ENCODE peak calls at places on chromosomes 12 and 14, in five cellular contexts. One of them, this sample, is unnamed.

GRCh38 chr12:124842073-124842749 is 21.5 kb downstream of the SCARB1 start:
- DNase-seq in HepG2: no peak
- DNase-seq in K562: no peak
- DNase-seq in GM12878: no peak
- DNase-seq in H1: no peak
- DNase-seq in this sample: no peak

GRCh38 chr12:71439613-71440392 is at the start of gene LGR5:
- DNase-seq in K562: no peak
- DNase-seq in H1: no peak
- DNase-seq in GM12878: no peak
- DNase-seq in HepG2: peak
- DNase-seq in this sample: no peak

GRCh38 chr12:71503579-71504470 is 64.2 kb downstream of the LGR5 start:
- DNase-seq in K562: no peak
- DNase-seq in H1: no peak
- DNase-seq in GM12878: no peak
- DNase-seq in HepG2: no peak
- DNase-seq in this sample: no peak

GRCh38 chr12:32505067-32505466 is 105.7 kb downstream of the FGD4 start:
- DNase-seq in HepG2: no peak
- DNase-seq in H1: no peak
- DNase-seq in GM12878: no peak
- DNase-seq in K562: no peak
- DNase-seq in this sample: no peak

GRCh38 chr14:73774244-73774575 is 60.0 kb upstream of the PNMA1 start:
- DNase-seq in H1: no peak
- DNase-seq in GM12878: no peak
- DNase-seq in K562: no peak
- DNase-seq in HepG2: no peak
- DNase-seq in this sample: no peak

GRCh38 chr14:62501021-62501750 is 544.1 kb downstream of the KCNH5 start:
- DNase-seq in GM12878: no peak
- DNase-seq in HepG2: no peak
- DNase-seq in H1: no peak
- DNase-seq in K562: no peak
- DNase-seq in this sample: no peak

GRCh38 chr12:112813836-112814235 is 22.3 kb downstream of the RPH3A start:
- DNase-seq in HepG2: no peak
- DNase-seq in K562: no peak
- DNase-seq in H1: no peak
- DNase-seq in GM12878: no peak
- DNase-seq in this sample: no peak

GRCh38 chr14:96748371-96748770 is 48.8 kb upstream of the VRK1 start:
- DNase-seq in K562: no peak
- DNase-seq in H1: no peak
- DNase-seq in HepG2: no peak
- DNase-seq in GM12878: no peak
- DNase-seq in this sample: no peak

GRCh38 chr12:55929306-55929791 is 1.6 kb upstream of the DGKA start:
- DNase-seq in HepG2: no peak
- DNase-seq in H1: no peak
- DNase-seq in K562: no peak
- DNase-seq in GM12878: peak
- DNase-seq in this sample: no peak

GRCh38 chr14:69149461-69150244 is 3.3 kb downstream of the DCAF5 start:
- DNase-seq in H1: no peak
- DNase-seq in GM12878: no peak
- DNase-seq in K562: peak
- DNase-seq in HepG2: no peak
- DNase-seq in this sample: no peak

GRCh38 chr14:90454041-90455000 is 57.5 kb downstream of the CALM1 start:
- DNase-seq in GM12878: no peak
- DNase-seq in H1: peak
- DNase-seq in HepG2: peak
- DNase-seq in K562: peak
- DNase-seq in this sample: peak

GRCh38 chr12:17203497-17203896 is 597.5 kb upstream of the LMO3 start:
- DNase-seq in H1: no peak
- DNase-seq in K562: no peak
- DNase-seq in GM12878: no peak
- DNase-seq in HepG2: no peak
- DNase-seq in this sample: no peak

GRCh38 chr14:61646366-61647101 is 48.8 kb upstream of the HIF1A start:
- DNase-seq in H1: no peak
- DNase-seq in GM12878: no peak
- DNase-seq in K562: no peak
- DNase-seq in HepG2: no peak
- DNase-seq in this sample: no peak

GRCh38 chr12:76111209-76111749 is 26.8 kb upstream of the NAP1L1 start:
- DNase-seq in HepG2: no peak
- DNase-seq in K562: no peak
- DNase-seq in H1: no peak
- DNase-seq in GM12878: no peak
- DNase-seq in this sample: no peak

GRCh38 chr14:59303216-59303615 is 114.7 kb downstream of the DAAM1 start:
- DNase-seq in HepG2: no peak
- DNase-seq in GM12878: no peak
- DNase-seq in K562: no peak
- DNase-seq in H1: no peak
- DNase-seq in this sample: no peak

GRCh38 chr14:102629700-102630365 is 37.4 kb downstream of the RCOR1 start:
- DNase-seq in HepG2: no peak
- DNase-seq in GM12878: no peak
- DNase-seq in K562: no peak
- DNase-seq in H1: no peak
- DNase-seq in this sample: no peak
- TF ChIP-seq SRF in HepG2: no peak
- TF ChIP-seq SRF in GM12878: no peak
- TF ChIP-seq SRF in K562: no peak
- TF ChIP-seq SRF in H1: no peak
- TF ChIP-seq SRF in this sample: no peak

GRCh38 chr14:99559286-99559990 is 44.6 kb downstream of the CCDC85C start:
- DNase-seq in HepG2: no peak
- DNase-seq in GM12878: no peak
- DNase-seq in K562: no peak
- DNase-seq in H1: no peak
- DNase-seq in this sample: no peak
- TF ChIP-seq SRF in HepG2: no peak
- TF ChIP-seq SRF in GM12878: no peak
- TF ChIP-seq SRF in K562: no peak
- TF ChIP-seq SRF in H1: no peak
- TF ChIP-seq SRF in this sample: no peak

DNA sequence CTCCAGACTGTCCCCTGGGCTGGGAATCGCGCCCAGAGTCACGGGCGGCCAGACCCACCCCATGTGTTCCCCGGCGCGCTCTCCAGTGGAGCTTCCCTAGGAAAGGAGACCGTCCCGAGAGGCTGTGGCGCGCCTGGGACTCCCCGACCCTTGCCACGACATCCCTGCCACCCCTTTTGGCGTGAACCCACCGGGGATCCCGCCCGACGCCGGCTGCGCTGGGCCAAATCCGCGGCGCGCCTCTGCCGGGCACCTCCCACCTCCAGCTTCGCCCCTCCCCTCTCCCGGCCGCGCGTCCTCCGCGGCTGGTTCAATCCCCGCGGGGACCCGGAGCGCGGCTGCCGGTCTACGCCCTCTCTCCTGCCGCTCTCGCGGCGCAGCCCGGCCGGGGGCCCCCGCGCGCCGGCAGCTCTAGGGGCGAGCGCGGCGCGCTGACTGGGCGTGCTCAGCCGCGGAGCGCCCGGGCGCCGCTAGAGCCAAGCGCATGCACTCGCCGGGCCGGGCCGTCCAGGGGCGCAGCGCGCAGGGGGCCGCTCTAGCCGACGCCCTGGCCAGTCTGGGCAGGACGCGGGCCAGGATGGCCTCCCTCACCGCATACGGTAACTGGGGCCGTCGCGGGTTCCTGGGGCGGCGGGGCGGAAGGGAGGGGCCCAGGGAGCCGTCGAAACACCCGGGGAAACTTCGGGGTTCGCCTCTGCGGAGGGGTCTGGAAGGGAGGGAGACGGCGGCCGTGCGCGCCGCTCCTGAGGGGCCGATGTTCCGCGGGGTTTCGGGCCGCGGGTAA is 77.4 kb upstream of the ANO4 start:
- DNase-seq in K562: no peak
- DNase-seq in HepG2: no peak
- DNase-seq in GM12878: no peak
- DNase-seq in H1: no peak
- DNase-seq in this sample: no peak
- TF ChIP-seq SRF in K562: no peak
- TF ChIP-seq SRF in HepG2: no peak
- TF ChIP-seq SRF in GM12878: no peak
- TF ChIP-seq SRF in H1: no peak
- TF ChIP-seq SRF in this sample: no peak

GRCh38 chr14:94267352-94267751 is 25.7 kb downstream of the SERPINA10 start:
- DNase-seq in H1: no peak
- DNase-seq in K562: no peak
- DNase-seq in GM12878: no peak
- DNase-seq in HepG2: no peak
- DNase-seq in this sample: no peak

GRCh38 chr14:94269156-94269555 is 23.9 kb downstream of the SERPINA10 start:
- DNase-seq in HepG2: no peak
- DNase-seq in K562: no peak
- DNase-seq in GM12878: no peak
- DNase-seq in H1: no peak
- DNase-seq in this sample: no peak
- TF ChIP-seq SRF in HepG2: no peak
- TF ChIP-seq SRF in K562: no peak
- TF ChIP-seq SRF in GM12878: no peak
- TF ChIP-seq SRF in H1: no peak
- TF ChIP-seq SRF in this sample: no peak

GRCh38 chr12:58633479-58633878 is 286.8 kb downstream of the LRIG3 start:
- DNase-seq in H1: no peak
- DNase-seq in K562: no peak
- DNase-seq in HepG2: no peak
- DNase-seq in GM12878: no peak
- DNase-seq in this sample: no peak

DNA sequence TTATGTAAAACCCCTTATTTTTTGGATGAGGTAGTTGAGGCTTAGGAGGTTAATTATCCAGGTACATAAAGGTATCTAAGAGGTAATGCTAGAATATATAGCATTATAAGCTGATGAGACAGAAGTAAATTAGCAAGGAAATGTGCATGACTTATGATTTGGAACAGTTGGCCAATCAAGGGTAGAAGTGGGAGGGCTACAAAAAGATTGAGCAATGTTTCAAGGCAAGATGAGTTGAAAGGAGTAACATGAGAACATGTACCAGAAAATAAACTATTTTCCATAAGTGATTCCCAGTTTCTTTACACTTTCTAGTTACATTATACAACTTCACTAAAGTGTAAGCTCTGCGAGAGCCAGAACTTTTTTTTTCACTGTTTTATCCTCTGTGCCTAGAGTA is 290.9 kb downstream of the LRIG3 start:
- DNase-seq in HepG2: no peak
- DNase-seq in H1: no peak
- DNase-seq in K562: no peak
- DNase-seq in GM12878: no peak
- DNase-seq in this sample: no peak
- TF ChIP-seq SRF in HepG2: no peak
- TF ChIP-seq SRF in H1: no peak
- TF ChIP-seq SRF in K562: no peak
- TF ChIP-seq SRF in GM12878: no peak
- TF ChIP-seq SRF in this sample: no peak

DNA sequence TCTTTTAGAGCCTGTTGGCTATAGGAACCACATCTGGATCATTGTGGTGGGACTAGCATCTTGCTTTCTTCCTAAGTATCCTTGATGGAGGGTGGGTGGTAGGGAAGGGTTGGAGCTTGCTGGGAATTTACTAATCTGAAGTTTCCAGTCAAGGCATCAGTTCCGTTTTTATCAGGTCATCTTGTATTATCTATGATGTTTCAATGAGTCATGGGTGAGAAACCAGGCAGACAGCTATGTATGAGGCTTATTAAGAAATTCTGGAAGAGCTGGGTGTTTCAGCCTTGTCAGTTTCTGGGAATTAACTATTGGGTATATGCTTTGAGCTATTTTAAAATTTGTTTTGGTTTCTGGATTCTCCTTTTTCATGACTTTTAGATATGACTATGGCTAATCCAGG is 11.3 kb downstream of the TSFM start:
- DNase-seq in GM12878: no peak
- DNase-seq in HepG2: no peak
- DNase-seq in K562: no peak
- DNase-seq in H1: no peak
- DNase-seq in this sample: no peak
- TF ChIP-seq SRF in GM12878: no peak
- TF ChIP-seq SRF in HepG2: no peak
- TF ChIP-seq SRF in K562: no peak
- TF ChIP-seq SRF in H1: no peak
- TF ChIP-seq SRF in this sample: no peak

GRCh38 chr12:91379051-91379775 is 196.6 kb upstream of the DCN start:
- DNase-seq in GM12878: no peak
- DNase-seq in H1: no peak
- DNase-seq in K562: no peak
- DNase-seq in HepG2: no peak
- DNase-seq in this sample: no peak

GRCh38 chr12:91380651-91381050 is 198.0 kb upstream of the DCN start:
- DNase-seq in K562: no peak
- DNase-seq in GM12878: no peak
- DNase-seq in H1: no peak
- DNase-seq in HepG2: no peak
- DNase-seq in this sample: no peak

GRCh38 chr12:91383106-91383505 is 200.5 kb upstream of the DCN start:
- DNase-seq in K562: no peak
- DNase-seq in H1: no peak
- DNase-seq in HepG2: no peak
- DNase-seq in GM12878: no peak
- DNase-seq in this sample: no peak

GRCh38 chr12:91382081-91382543 is 199.5 kb upstream of the DCN start:
- DNase-seq in HepG2: peak
- DNase-seq in H1: peak
- DNase-seq in GM12878: peak
- DNase-seq in K562: peak
- DNase-seq in this sample: peak

GRCh38 chr12:91381309-91381804 is 198.7 kb upstream of the DCN start:
- DNase-seq in K562: no peak
- DNase-seq in H1: peak
- DNase-seq in HepG2: no peak
- DNase-seq in GM12878: peak
- DNase-seq in this sample: no peak
- TF ChIP-seq SRF in K562: no peak
- TF ChIP-seq SRF in H1: no peak
- TF ChIP-seq SRF in HepG2: no peak
- TF ChIP-seq SRF in GM12878: no peak
- TF ChIP-seq SRF in this sample: no peak

DNA sequence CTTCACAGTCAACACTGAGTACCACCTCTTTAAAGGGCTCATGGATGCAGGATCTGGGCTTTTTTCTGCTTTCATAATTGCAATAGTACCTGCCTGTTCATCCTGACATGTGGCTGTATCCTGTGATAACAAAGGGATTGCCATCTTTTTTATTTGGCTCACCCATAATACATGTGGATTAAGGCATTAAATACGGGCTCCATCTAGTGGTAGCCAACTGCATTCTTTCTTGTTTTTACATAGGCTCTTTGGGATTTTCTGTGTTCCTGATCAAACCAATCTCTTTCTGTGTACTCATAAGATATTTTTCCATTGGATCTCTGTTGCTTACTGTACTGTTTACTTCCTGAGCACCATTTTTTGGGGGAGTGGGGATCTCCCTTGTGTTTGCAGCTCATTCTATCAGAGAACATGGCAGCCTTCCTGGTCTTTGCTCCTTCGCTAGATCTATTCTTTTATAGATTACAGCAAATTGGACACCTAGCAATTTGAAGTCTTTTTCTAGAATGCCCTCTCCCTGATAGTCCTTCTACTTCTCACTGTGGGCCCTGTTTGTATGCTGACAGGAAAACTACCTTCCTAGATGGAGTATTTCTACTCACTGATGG is 723.4 kb upstream of the MDGA2 start:
- DNase-seq in K562: peak
- DNase-seq in H1: no peak
- DNase-seq in GM12878: no peak
- DNase-seq in HepG2: peak
- DNase-seq in this sample: peak
- TF ChIP-seq SRF in K562: no peak
- TF ChIP-seq SRF in H1: no peak
- TF ChIP-seq SRF in GM12878: no peak
- TF ChIP-seq SRF in HepG2: no peak
- TF ChIP-seq SRF in this sample: no peak